ENCODE peak calls at places on chromosomes 16 and 17, in five cellular contexts. One of them, this sample, is unnamed.

GRCh38 chr17:65332375-65332774 is 195.2 kb downstream of the RGS9 start:
- DNase-seq in IMR-90: peak; percentile 66
- DNase-seq in NCI-H524: no peak
- DNase-seq in H54: peak; percentile 40
- DNase-seq in RCC 7860: no peak
- DNase-seq in this sample: peak; percentile 35

GRCh38 chr16:27238591-27238990 is 30.0 kb downstream of the NSMCE1 start:
- DNase-seq in H54: no peak
- DNase-seq in NCI-H524: no peak
- DNase-seq in RCC 7860: no peak
- DNase-seq in IMR-90: no peak
- DNase-seq in this sample: no peak

GRCh38 chr16:1998852-1999801 is 9.4 kb downstream of the SYNGR3 start:
- DNase-seq in H54: no peak
- DNase-seq in NCI-H524: no peak
- DNase-seq in RCC 7860: no peak
- DNase-seq in IMR-90: no peak
- DNase-seq in this sample: no peak

GRCh38 chr17:1997587-1998425 is 27.3 kb downstream of the RTN4RL1 start:
- DNase-seq in IMR-90: no peak
- DNase-seq in H54: no peak
- DNase-seq in NCI-H524: peak; percentile 40
- DNase-seq in RCC 7860: no peak
- DNase-seq in this sample: peak; percentile 21

GRCh38 chr17:76506408-76507328 is 5.4 kb upstream of the RHBDF2 start:
- DNase-seq in RCC 7860: peak; percentile 52
- DNase-seq in H54: peak; percentile 77
- DNase-seq in NCI-H524: peak; percentile 94
- DNase-seq in IMR-90: peak; percentile 54
- DNase-seq in this sample: no peak

GRCh38 chr17:5164465-5164864 is 27.2 kb downstream of the ZNF594 start:
- DNase-seq in H54: no peak
- DNase-seq in RCC 7860: no peak
- DNase-seq in NCI-H524: peak; percentile 91
- DNase-seq in IMR-90: no peak
- DNase-seq in this sample: no peak

GRCh38 chr16:82481455-82481854 is 145.3 kb upstream of the CDH13 start:
- DNase-seq in H54: no peak
- DNase-seq in IMR-90: peak; percentile 3
- DNase-seq in NCI-H524: no peak
- DNase-seq in RCC 7860: no peak
- DNase-seq in this sample: no peak

GRCh38 chr17:45282683-45283644 is 21.1 kb upstream of the SPATA32 start:
- DNase-seq in RCC 7860: no peak
- DNase-seq in IMR-90: peak; percentile 88
- DNase-seq in H54: no peak
- DNase-seq in NCI-H524: peak; percentile 93
- DNase-seq in this sample: no peak

GRCh38 chr16:86566601-86566965 is at the start of gene FOXC2:
- DNase-seq in NCI-H524: peak; percentile 17
- DNase-seq in H54: peak; percentile 64
- DNase-seq in IMR-90: peak; percentile 94
- DNase-seq in RCC 7860: peak; percentile 55
- DNase-seq in this sample: peak; percentile 66

This sample was measured in renal cortical epithelial cell.